ENCODE peak calls at places on chromosome 2, in four cellular contexts. S, Z, E and K are unnamed samples.

GRCh38 chr2:173941567-173941966 is 23.6 kb downstream of the SP3 start:
- DNase-seq in Z (no peak), E (no peak), S (no peak), K (no peak)

GRCh38 chr2:182625814-182626213 is 90.2 kb upstream of the DNAJC10 start:
- DNase-seq in S (no peak), E (no peak), Z (no peak), K (no peak)

GRCh38 chr2:40240067-40240466 is 211.8 kb downstream of the SLC8A1 start:
- DNase-seq in Z (no peak), S (peak), E (no peak), K (no peak)

GRCh38 chr2:134107402-134107801 is 146.5 kb upstream of the MGAT5 start:
- DNase-seq in E (no peak), S (no peak), Z (no peak), K (no peak)

GRCh38 chr2:224145751-224146355 is 106.8 kb upstream of the SERPINE2 start:
- DNase-seq in S (peak), E (peak), Z (no peak), K (no peak)

GRCh38 chr2:168355110-168355509 is 101.0 kb upstream of the CERS6 start:
- DNase-seq in S (no peak), Z (no peak), E (no peak), K (no peak)

GRCh38 chr2:132581917-132582316 is 88.1 kb downstream of the LYPD1 start:
- DNase-seq in S (no peak), E (no peak), Z (no peak), K (no peak)

GRCh38 chr2:49973917-49974368 is 819.6 kb upstream of the FSHR start:
- DNase-seq in Z (peak), E (peak), S (peak), K (no peak)

GRCh38 chr2:171655584-171655983 is 31.7 kb upstream of the DYNC1I2 start:
- DNase-seq in S (no peak), Z (no peak), E (no peak), K (no peak)

GRCh38 chr2:14944562-14945346 is 312.2 kb downstream of the LRATD1 start:
- DNase-seq in S (no peak), E (peak), Z (no peak), K (no peak)

GRCh38 chr2:56540901-56541300 is 357.1 kb downstream of the CCDC85A start:
- DNase-seq in S (no peak), E (no peak), Z (no peak), K (no peak)

GRCh38 chr2:43220982-43221659 is 5.3 kb downstream of the ZFP36L2 start:
- DNase-seq in Z (no peak), E (no peak), S (peak), K (no peak)

GRCh38 chr2:144516417-144516980 is 3.4 kb downstream of the ZEB2 start:
- DNase-seq in S (no peak), E (no peak), Z (no peak), K (no peak)

GRCh38 chr2:6913415-6914157 is 3.6 kb upstream of the RNF144A start:
- DNase-seq in E (no peak), S (no peak), Z (peak), K (no peak)

GRCh38 chr2:10028988-10029874 is 14.1 kb upstream of the KLF11 start:
- DNase-seq in Z (peak), S (no peak), E (peak), K (no peak)

GRCh38 chr2:65435625-65436168 is 3.3 kb upstream of the SPRED2 start:
- DNase-seq in S (no peak), Z (peak), E (peak), K (no peak)

GRCh38 chr2:207765960-207766582 is 3.6 kb downstream of the FZD5 start:
- DNase-seq in S (no peak), E (no peak), Z (no peak), K (no peak)